ENCODE peak calls at places on chromosomes 5 and 9, in six cellular contexts. One of them, this sample, is unnamed.

GRCh38 chr5:111733571-111733970 is 23.4 kb downstream of the NREP start:
- DNase-seq in myocyte: no peak
- DNase-seq in T1000: no peak
- DNase-seq in progenitor cell of endocrine pancreas: no peak
- DNase-seq in IMR-90: no peak
- DNase-seq in activated CD4-positive, alpha-beta T cell treated with anti-CD3 and anti-CD28 coated beads, Interleukin-2, amount 10 ng/mL, durations not matched to agents 7 days and 5 days: no peak
- DNase-seq in this sample: no peak

GRCh38 chr9:37910271-37910670 is 6.3 kb upstream of the SLC25A51 start:
- DNase-seq in myocyte: no peak
- DNase-seq in T1000: no peak
- DNase-seq in progenitor cell of endocrine pancreas: no peak
- DNase-seq in IMR-90: no peak
- DNase-seq in activated CD4-positive, alpha-beta T cell treated with anti-CD3 and anti-CD28 coated beads, Interleukin-2, amount 10 ng/mL, durations not matched to agents 7 days and 5 days: no peak
- DNase-seq in this sample: no peak

GRCh38 chr5:115778417-115778816 is 38.0 kb downstream of the CDO1 start:
- DNase-seq in myocyte: peak
- DNase-seq in T1000: no peak
- DNase-seq in progenitor cell of endocrine pancreas: no peak
- DNase-seq in IMR-90: no peak
- DNase-seq in activated CD4-positive, alpha-beta T cell treated with anti-CD3 and anti-CD28 coated beads, Interleukin-2, amount 10 ng/mL, durations not matched to agents 7 days and 5 days: no peak
- DNase-seq in this sample: no peak

GRCh38 chr9:107480386-107480789 is 9.2 kb downstream of the KLF4 start:
- DNase-seq in myocyte: peak
- DNase-seq in T1000: peak
- DNase-seq in progenitor cell of endocrine pancreas: no peak
- DNase-seq in IMR-90: peak
- DNase-seq in activated CD4-positive, alpha-beta T cell treated with anti-CD3 and anti-CD28 coated beads, Interleukin-2, amount 10 ng/mL, durations not matched to agents 7 days and 5 days: no peak
- DNase-seq in this sample: peak

GRCh38 chr5:9124071-9124470 is 421.8 kb downstream of the SEMA5A start:
- DNase-seq in myocyte: no peak
- DNase-seq in T1000: no peak
- DNase-seq in progenitor cell of endocrine pancreas: no peak
- DNase-seq in IMR-90: no peak
- DNase-seq in activated CD4-positive, alpha-beta T cell treated with anti-CD3 and anti-CD28 coated beads, Interleukin-2, amount 10 ng/mL, durations not matched to agents 7 days and 5 days: no peak
- DNase-seq in this sample: no peak

GRCh38 chr5:94725142-94725541 is 106.7 kb downstream of the SLF1 start:
- DNase-seq in myocyte: no peak
- DNase-seq in T1000: no peak
- DNase-seq in progenitor cell of endocrine pancreas: no peak
- DNase-seq in IMR-90: no peak
- DNase-seq in activated CD4-positive, alpha-beta T cell treated with anti-CD3 and anti-CD28 coated beads, Interleukin-2, amount 10 ng/mL, durations not matched to agents 7 days and 5 days: no peak
- DNase-seq in this sample: no peak

GRCh38 chr5:171426266-171426665 is 6.8 kb downstream of the FGF18 start:
- DNase-seq in myocyte: no peak
- DNase-seq in T1000: no peak
- DNase-seq in progenitor cell of endocrine pancreas: no peak
- DNase-seq in IMR-90: no peak
- DNase-seq in activated CD4-positive, alpha-beta T cell treated with anti-CD3 and anti-CD28 coated beads, Interleukin-2, amount 10 ng/mL, durations not matched to agents 7 days and 5 days: no peak
- DNase-seq in this sample: no peak

GRCh38 chr5:14258840-14259239 is 115.7 kb downstream of the TRIO start:
- DNase-seq in myocyte: no peak
- DNase-seq in T1000: no peak
- DNase-seq in progenitor cell of endocrine pancreas: no peak
- DNase-seq in IMR-90: no peak
- DNase-seq in activated CD4-positive, alpha-beta T cell treated with anti-CD3 and anti-CD28 coated beads, Interleukin-2, amount 10 ng/mL, durations not matched to agents 7 days and 5 days: no peak
- DNase-seq in this sample: no peak

GRCh38 chr5:166505086-166505485 is 1786.4 kb upstream of the WWC1 start:
- DNase-seq in myocyte: no peak
- DNase-seq in T1000: no peak
- DNase-seq in progenitor cell of endocrine pancreas: no peak
- DNase-seq in IMR-90: no peak
- DNase-seq in activated CD4-positive, alpha-beta T cell treated with anti-CD3 and anti-CD28 coated beads, Interleukin-2, amount 10 ng/mL, durations not matched to agents 7 days and 5 days: no peak
- DNase-seq in this sample: no peak

GRCh38 chr9:97041898-97042297 is 3.0 kb upstream of the CTSV start:
- DNase-seq in myocyte: no peak
- DNase-seq in T1000: no peak
- DNase-seq in progenitor cell of endocrine pancreas: no peak
- DNase-seq in IMR-90: no peak
- DNase-seq in activated CD4-positive, alpha-beta T cell treated with anti-CD3 and anti-CD28 coated beads, Interleukin-2, amount 10 ng/mL, durations not matched to agents 7 days and 5 days: no peak
- DNase-seq in this sample: peak

GRCh38 chr9:35659340-35659739 is 1.2 kb downstream of the CCDC107 start:
- DNase-seq in myocyte: peak
- DNase-seq in T1000: peak
- DNase-seq in progenitor cell of endocrine pancreas: no peak
- DNase-seq in IMR-90: peak
- DNase-seq in activated CD4-positive, alpha-beta T cell treated with anti-CD3 and anti-CD28 coated beads, Interleukin-2, amount 10 ng/mL, durations not matched to agents 7 days and 5 days: no peak
- DNase-seq in this sample: peak

GRCh38 chr9:12775373-12775962 is 648 bp downstream of the LURAP1L start:
- DNase-seq in myocyte: peak
- DNase-seq in T1000: no peak
- DNase-seq in progenitor cell of endocrine pancreas: peak
- DNase-seq in IMR-90: no peak
- DNase-seq in activated CD4-positive, alpha-beta T cell treated with anti-CD3 and anti-CD28 coated beads, Interleukin-2, amount 10 ng/mL, durations not matched to agents 7 days and 5 days: no peak
- DNase-seq in this sample: no peak